ENCODE peak calls at places on chromosome 17, in ten cellular contexts. One of them, this sample, is unnamed.

GRCh38 chr17:28370035-28370743 is at the start of gene VTN:
- DNase-seq in GM12891: no peak
- DNase-seq in activated effector memory CD4-positive, alpha-beta T cell treated with Interleukin-2 at 50 U/mL for 16 hours: no peak
- DNase-seq in GDM1: no peak
- DNase-seq in sigmoid colon: no peak
- DNase-seq in frontal cortex: no peak
- DNase-seq in activated CD4-positive, alpha-beta T cell treated with anti-CD3 and anti-CD28 coated beads for 24 hours: no peak
- DNase-seq in NCI-H460: peak
- DNase-seq in skeletal muscle cell: no peak
- DNase-seq in non-pigmented ciliary epithelial cell: no peak
- DNase-seq in this sample: peak

GRCh38 chr17:68103148-68103547 is 67.6 kb downstream of the KPNA2 start:
- DNase-seq in GM12891: no peak
- DNase-seq in activated effector memory CD4-positive, alpha-beta T cell treated with Interleukin-2 at 50 U/mL for 16 hours: no peak
- DNase-seq in GDM1: no peak
- DNase-seq in sigmoid colon: no peak
- DNase-seq in frontal cortex: no peak
- DNase-seq in activated CD4-positive, alpha-beta T cell treated with anti-CD3 and anti-CD28 coated beads for 24 hours: no peak
- DNase-seq in NCI-H460: no peak
- DNase-seq in skeletal muscle cell: no peak
- DNase-seq in non-pigmented ciliary epithelial cell: no peak
- DNase-seq in this sample: no peak

GRCh38 chr17:82884341-82884871 is 44.6 kb upstream of the ZNF750 start:
- DNase-seq in GM12891: no peak
- DNase-seq in activated effector memory CD4-positive, alpha-beta T cell treated with Interleukin-2 at 50 U/mL for 16 hours: no peak
- DNase-seq in GDM1: no peak
- DNase-seq in sigmoid colon: no peak
- DNase-seq in frontal cortex: no peak
- DNase-seq in activated CD4-positive, alpha-beta T cell treated with anti-CD3 and anti-CD28 coated beads for 24 hours: no peak
- DNase-seq in NCI-H460: no peak
- DNase-seq in skeletal muscle cell: no peak
- DNase-seq in non-pigmented ciliary epithelial cell: no peak
- DNase-seq in this sample: no peak

GRCh38 chr17:8746501-8747236 is 2.0 kb upstream of the CCDC42 start:
- DNase-seq in GM12891: peak
- DNase-seq in activated effector memory CD4-positive, alpha-beta T cell treated with Interleukin-2 at 50 U/mL for 16 hours: no peak
- DNase-seq in GDM1: no peak
- DNase-seq in sigmoid colon: no peak
- DNase-seq in frontal cortex: no peak
- DNase-seq in activated CD4-positive, alpha-beta T cell treated with anti-CD3 and anti-CD28 coated beads for 24 hours: no peak
- DNase-seq in NCI-H460: no peak
- DNase-seq in skeletal muscle cell: no peak
- DNase-seq in non-pigmented ciliary epithelial cell: no peak
- DNase-seq in this sample: no peak

GRCh38 chr17:57109393-57110151 is 24.5 kb downstream of the AKAP1 start:
- DNase-seq in GM12891: no peak
- DNase-seq in activated effector memory CD4-positive, alpha-beta T cell treated with Interleukin-2 at 50 U/mL for 16 hours: no peak
- DNase-seq in GDM1: no peak
- DNase-seq in sigmoid colon: peak
- DNase-seq in frontal cortex: no peak
- DNase-seq in activated CD4-positive, alpha-beta T cell treated with anti-CD3 and anti-CD28 coated beads for 24 hours: no peak
- DNase-seq in NCI-H460: no peak
- DNase-seq in skeletal muscle cell: no peak
- DNase-seq in non-pigmented ciliary epithelial cell: no peak
- DNase-seq in this sample: no peak

GRCh38 chr17:39576187-39576586 is 31.5 kb downstream of the NEUROD2 start:
- DNase-seq in GM12891: no peak
- DNase-seq in activated effector memory CD4-positive, alpha-beta T cell treated with Interleukin-2 at 50 U/mL for 16 hours: no peak
- DNase-seq in GDM1: no peak
- DNase-seq in sigmoid colon: no peak
- DNase-seq in frontal cortex: no peak
- DNase-seq in activated CD4-positive, alpha-beta T cell treated with anti-CD3 and anti-CD28 coated beads for 24 hours: no peak
- DNase-seq in NCI-H460: peak
- DNase-seq in skeletal muscle cell: no peak
- DNase-seq in non-pigmented ciliary epithelial cell: no peak
- DNase-seq in this sample: no peak

GRCh38 chr17:32269377-32269776 is 3.7 kb downstream of the RHBDL3 start:
- DNase-seq in GM12891: no peak
- DNase-seq in activated effector memory CD4-positive, alpha-beta T cell treated with Interleukin-2 at 50 U/mL for 16 hours: no peak
- DNase-seq in GDM1: no peak
- DNase-seq in sigmoid colon: no peak
- DNase-seq in frontal cortex: no peak
- DNase-seq in activated CD4-positive, alpha-beta T cell treated with anti-CD3 and anti-CD28 coated beads for 24 hours: no peak
- DNase-seq in NCI-H460: no peak
- DNase-seq in skeletal muscle cell: no peak
- DNase-seq in non-pigmented ciliary epithelial cell: no peak
- DNase-seq in this sample: no peak

GRCh38 chr17:64573214-64573613 is 66.4 kb downstream of the CEP95 start:
- DNase-seq in GM12891: no peak
- DNase-seq in activated effector memory CD4-positive, alpha-beta T cell treated with Interleukin-2 at 50 U/mL for 16 hours: no peak
- DNase-seq in GDM1: no peak
- DNase-seq in sigmoid colon: no peak
- DNase-seq in frontal cortex: no peak
- DNase-seq in activated CD4-positive, alpha-beta T cell treated with anti-CD3 and anti-CD28 coated beads for 24 hours: no peak
- DNase-seq in NCI-H460: no peak
- DNase-seq in skeletal muscle cell: no peak
- DNase-seq in non-pigmented ciliary epithelial cell: no peak
- DNase-seq in this sample: no peak

GRCh38 chr17:44281570-44281969 is 13.6 kb upstream of the SLC4A1 start:
- DNase-seq in GM12891: no peak
- DNase-seq in activated effector memory CD4-positive, alpha-beta T cell treated with Interleukin-2 at 50 U/mL for 16 hours: no peak
- DNase-seq in GDM1: no peak
- DNase-seq in sigmoid colon: no peak
- DNase-seq in frontal cortex: no peak
- DNase-seq in activated CD4-positive, alpha-beta T cell treated with anti-CD3 and anti-CD28 coated beads for 24 hours: no peak
- DNase-seq in NCI-H460: no peak
- DNase-seq in skeletal muscle cell: no peak
- DNase-seq in non-pigmented ciliary epithelial cell: no peak
- DNase-seq in this sample: no peak

GRCh38 chr17:65170839-65171238 is 33.7 kb downstream of the RGS9 start:
- DNase-seq in GM12891: no peak
- DNase-seq in activated effector memory CD4-positive, alpha-beta T cell treated with Interleukin-2 at 50 U/mL for 16 hours: no peak
- DNase-seq in GDM1: no peak
- DNase-seq in sigmoid colon: no peak
- DNase-seq in frontal cortex: no peak
- DNase-seq in activated CD4-positive, alpha-beta T cell treated with anti-CD3 and anti-CD28 coated beads for 24 hours: no peak
- DNase-seq in NCI-H460: no peak
- DNase-seq in skeletal muscle cell: no peak
- DNase-seq in non-pigmented ciliary epithelial cell: no peak
- DNase-seq in this sample: no peak

GRCh38 chr17:58254803-58255202 is 16.4 kb downstream of the LPO start:
- DNase-seq in GM12891: no peak
- DNase-seq in activated effector memory CD4-positive, alpha-beta T cell treated with Interleukin-2 at 50 U/mL for 16 hours: no peak
- DNase-seq in GDM1: no peak
- DNase-seq in sigmoid colon: peak
- DNase-seq in frontal cortex: no peak
- DNase-seq in activated CD4-positive, alpha-beta T cell treated with anti-CD3 and anti-CD28 coated beads for 24 hours: no peak
- DNase-seq in NCI-H460: no peak
- DNase-seq in skeletal muscle cell: no peak
- DNase-seq in non-pigmented ciliary epithelial cell: no peak
- DNase-seq in this sample: no peak

GRCh38 chr17:1720856-1721386 is 3.6 kb upstream of the WDR81 start:
- DNase-seq in GM12891: no peak
- DNase-seq in activated effector memory CD4-positive, alpha-beta T cell treated with Interleukin-2 at 50 U/mL for 16 hours: peak
- DNase-seq in GDM1: peak
- DNase-seq in sigmoid colon: peak
- DNase-seq in frontal cortex: no peak
- DNase-seq in activated CD4-positive, alpha-beta T cell treated with anti-CD3 and anti-CD28 coated beads for 24 hours: peak
- DNase-seq in NCI-H460: peak
- DNase-seq in skeletal muscle cell: no peak
- DNase-seq in non-pigmented ciliary epithelial cell: no peak
- DNase-seq in this sample: peak

GRCh38 chr17:67784364-67785121 is 40.8 kb upstream of the BPTF start:
- DNase-seq in GM12891: no peak
- DNase-seq in activated effector memory CD4-positive, alpha-beta T cell treated with Interleukin-2 at 50 U/mL for 16 hours: no peak
- DNase-seq in GDM1: peak
- DNase-seq in sigmoid colon: no peak
- DNase-seq in frontal cortex: no peak
- DNase-seq in activated CD4-positive, alpha-beta T cell treated with anti-CD3 and anti-CD28 coated beads for 24 hours: no peak
- DNase-seq in NCI-H460: no peak
- DNase-seq in skeletal muscle cell: no peak
- DNase-seq in non-pigmented ciliary epithelial cell: no peak
- DNase-seq in this sample: no peak

GRCh38 chr17:12627776-12628491 is 37.8 kb upstream of the MYOCD start:
- DNase-seq in GM12891: no peak
- DNase-seq in activated effector memory CD4-positive, alpha-beta T cell treated with Interleukin-2 at 50 U/mL for 16 hours: no peak
- DNase-seq in GDM1: no peak
- DNase-seq in sigmoid colon: no peak
- DNase-seq in frontal cortex: no peak
- DNase-seq in activated CD4-positive, alpha-beta T cell treated with anti-CD3 and anti-CD28 coated beads for 24 hours: no peak
- DNase-seq in NCI-H460: no peak
- DNase-seq in skeletal muscle cell: peak
- DNase-seq in non-pigmented ciliary epithelial cell: peak
- DNase-seq in this sample: no peak

GRCh38 chr17:37610971-37611370 is 1.8 kb upstream of the SYNRG start:
- DNase-seq in GM12891: no peak
- DNase-seq in activated effector memory CD4-positive, alpha-beta T cell treated with Interleukin-2 at 50 U/mL for 16 hours: no peak
- DNase-seq in GDM1: no peak
- DNase-seq in sigmoid colon: no peak
- DNase-seq in frontal cortex: no peak
- DNase-seq in activated CD4-positive, alpha-beta T cell treated with anti-CD3 and anti-CD28 coated beads for 24 hours: no peak
- DNase-seq in NCI-H460: no peak
- DNase-seq in skeletal muscle cell: no peak
- DNase-seq in non-pigmented ciliary epithelial cell: no peak
- DNase-seq in this sample: no peak

GRCh38 chr17:68198931-68199836 is 48.7 kb upstream of the AMZ2 start:
- DNase-seq in GM12891: peak
- DNase-seq in activated effector memory CD4-positive, alpha-beta T cell treated with Interleukin-2 at 50 U/mL for 16 hours: peak
- DNase-seq in GDM1: no peak
- DNase-seq in sigmoid colon: no peak
- DNase-seq in frontal cortex: peak
- DNase-seq in activated CD4-positive, alpha-beta T cell treated with anti-CD3 and anti-CD28 coated beads for 24 hours: no peak
- DNase-seq in NCI-H460: no peak
- DNase-seq in skeletal muscle cell: no peak
- DNase-seq in non-pigmented ciliary epithelial cell: no peak
- DNase-seq in this sample: no peak

GRCh38 chr17:43701318-43701743 is 39.6 kb upstream of the MEOX1 start:
- DNase-seq in GM12891: peak
- DNase-seq in activated effector memory CD4-positive, alpha-beta T cell treated with Interleukin-2 at 50 U/mL for 16 hours: no peak
- DNase-seq in GDM1: peak
- DNase-seq in sigmoid colon: no peak
- DNase-seq in frontal cortex: no peak
- DNase-seq in activated CD4-positive, alpha-beta T cell treated with anti-CD3 and anti-CD28 coated beads for 24 hours: no peak
- DNase-seq in NCI-H460: no peak
- DNase-seq in skeletal muscle cell: peak
- DNase-seq in non-pigmented ciliary epithelial cell: peak
- DNase-seq in this sample: peak

GRCh38 chr17:68378202-68379149 is 78.8 kb downstream of the WIPI1 start:
- DNase-seq in GM12891: no peak
- DNase-seq in activated effector memory CD4-positive, alpha-beta T cell treated with Interleukin-2 at 50 U/mL for 16 hours: no peak
- DNase-seq in GDM1: no peak
- DNase-seq in sigmoid colon: peak
- DNase-seq in frontal cortex: no peak
- DNase-seq in activated CD4-positive, alpha-beta T cell treated with anti-CD3 and anti-CD28 coated beads for 24 hours: no peak
- DNase-seq in NCI-H460: peak
- DNase-seq in skeletal muscle cell: peak
- DNase-seq in non-pigmented ciliary epithelial cell: peak
- DNase-seq in this sample: no peak

GRCh38 chr17:38421224-38421841 is 6.9 kb upstream of the ARHGAP23 start:
- DNase-seq in GM12891: no peak
- DNase-seq in activated effector memory CD4-positive, alpha-beta T cell treated with Interleukin-2 at 50 U/mL for 16 hours: no peak
- DNase-seq in GDM1: no peak
- DNase-seq in sigmoid colon: peak
- DNase-seq in frontal cortex: no peak
- DNase-seq in activated CD4-positive, alpha-beta T cell treated with anti-CD3 and anti-CD28 coated beads for 24 hours: no peak
- DNase-seq in NCI-H460: no peak
- DNase-seq in skeletal muscle cell: peak
- DNase-seq in non-pigmented ciliary epithelial cell: no peak
- DNase-seq in this sample: no peak

GRCh38 chr17:82831818-82832200 is 8.0 kb downstream of the ZNF750 start:
- DNase-seq in GM12891: no peak
- DNase-seq in activated effector memory CD4-positive, alpha-beta T cell treated with Interleukin-2 at 50 U/mL for 16 hours: no peak
- DNase-seq in GDM1: no peak
- DNase-seq in sigmoid colon: no peak
- DNase-seq in frontal cortex: no peak
- DNase-seq in activated CD4-positive, alpha-beta T cell treated with anti-CD3 and anti-CD28 coated beads for 24 hours: no peak
- DNase-seq in NCI-H460: no peak
- DNase-seq in skeletal muscle cell: no peak
- DNase-seq in non-pigmented ciliary epithelial cell: no peak
- DNase-seq in this sample: no peak

GRCh38 chr17:36942631-36943125 is 5.4 kb downstream of the LHX1 start:
- DNase-seq in GM12891: no peak
- DNase-seq in activated effector memory CD4-positive, alpha-beta T cell treated with Interleukin-2 at 50 U/mL for 16 hours: no peak
- DNase-seq in GDM1: no peak
- DNase-seq in sigmoid colon: no peak
- DNase-seq in frontal cortex: peak
- DNase-seq in activated CD4-positive, alpha-beta T cell treated with anti-CD3 and anti-CD28 coated beads for 24 hours: no peak
- DNase-seq in NCI-H460: no peak
- DNase-seq in skeletal muscle cell: no peak
- DNase-seq in non-pigmented ciliary epithelial cell: no peak
- DNase-seq in this sample: no peak

GRCh38 chr17:15377608-15378007 is 36.2 kb upstream of the TEKT3 start:
- DNase-seq in GM12891: no peak
- DNase-seq in activated effector memory CD4-positive, alpha-beta T cell treated with Interleukin-2 at 50 U/mL for 16 hours: no peak
- DNase-seq in GDM1: no peak
- DNase-seq in sigmoid colon: no peak
- DNase-seq in frontal cortex: peak
- DNase-seq in activated CD4-positive, alpha-beta T cell treated with anti-CD3 and anti-CD28 coated beads for 24 hours: no peak
- DNase-seq in NCI-H460: no peak
- DNase-seq in skeletal muscle cell: no peak
- DNase-seq in non-pigmented ciliary epithelial cell: no peak
- DNase-seq in this sample: no peak

GRCh38 chr17:47099987-47100711 is 88.9 kb downstream of the CDC27 start:
- DNase-seq in GM12891: peak
- DNase-seq in activated effector memory CD4-positive, alpha-beta T cell treated with Interleukin-2 at 50 U/mL for 16 hours: peak
- DNase-seq in GDM1: peak
- DNase-seq in sigmoid colon: peak
- DNase-seq in frontal cortex: peak
- DNase-seq in activated CD4-positive, alpha-beta T cell treated with anti-CD3 and anti-CD28 coated beads for 24 hours: peak
- DNase-seq in NCI-H460: peak
- DNase-seq in skeletal muscle cell: peak
- DNase-seq in non-pigmented ciliary epithelial cell: peak
- DNase-seq in this sample: peak

GRCh38 chr17:1865252-1866037 is 35.6 kb downstream of the RPA1 start:
- DNase-seq in GM12891: peak
- DNase-seq in activated effector memory CD4-positive, alpha-beta T cell treated with Interleukin-2 at 50 U/mL for 16 hours: no peak
- DNase-seq in GDM1: peak
- DNase-seq in sigmoid colon: no peak
- DNase-seq in frontal cortex: no peak
- DNase-seq in activated CD4-positive, alpha-beta T cell treated with anti-CD3 and anti-CD28 coated beads for 24 hours: peak
- DNase-seq in NCI-H460: peak
- DNase-seq in skeletal muscle cell: no peak
- DNase-seq in non-pigmented ciliary epithelial cell: no peak
- DNase-seq in this sample: peak

GRCh38 chr17:50396261-50397110 is 837 bp downstream of the LRRC59 start:
- DNase-seq in GM12891: no peak
- DNase-seq in activated effector memory CD4-positive, alpha-beta T cell treated with Interleukin-2 at 50 U/mL for 16 hours: no peak
- DNase-seq in GDM1: no peak
- DNase-seq in sigmoid colon: peak
- DNase-seq in frontal cortex: no peak
- DNase-seq in activated CD4-positive, alpha-beta T cell treated with anti-CD3 and anti-CD28 coated beads for 24 hours: no peak
- DNase-seq in NCI-H460: peak
- DNase-seq in skeletal muscle cell: peak
- DNase-seq in non-pigmented ciliary epithelial cell: no peak
- DNase-seq in this sample: peak

GRCh38 chr17:51097708-51098446 is 22.8 kb downstream of the SPAG9 start:
- DNase-seq in GM12891: no peak
- DNase-seq in activated effector memory CD4-positive, alpha-beta T cell treated with Interleukin-2 at 50 U/mL for 16 hours: no peak
- DNase-seq in GDM1: no peak
- DNase-seq in sigmoid colon: no peak
- DNase-seq in frontal cortex: no peak
- DNase-seq in activated CD4-positive, alpha-beta T cell treated with anti-CD3 and anti-CD28 coated beads for 24 hours: no peak
- DNase-seq in NCI-H460: no peak
- DNase-seq in skeletal muscle cell: no peak
- DNase-seq in non-pigmented ciliary epithelial cell: no peak
- DNase-seq in this sample: peak